ENCODE peak calls at places on chromosomes 5 and 9, in seven cellular contexts. One of them, this sample, is unnamed.

GRCh38 chr5:9780501-9780900 is 150.3 kb upstream of the TAS2R1 start:
- DNase-seq in kidney: no peak
- DNase-seq in fibroblast of lung: no peak
- DNase-seq in substantia nigra: no peak
- DNase-seq in heart right ventricle: no peak
- DNase-seq in thyroid gland: no peak
- DNase-seq in caudate nucleus: no peak
- DNase-seq in this sample: no peak

GRCh38 chr9:79447760-79448159 is 124.0 kb upstream of the TLE4 start:
- DNase-seq in substantia nigra: no peak
- DNase-seq in heart right ventricle: no peak
- DNase-seq in thyroid gland: no peak
- DNase-seq in kidney: no peak
- DNase-seq in caudate nucleus: no peak
- DNase-seq in fibroblast of lung: no peak
- DNase-seq in this sample: no peak

GRCh38 chr5:170896779-170897178 is 35.0 kb downstream of the RANBP17 start:
- DNase-seq in heart right ventricle: peak; percentile 14
- DNase-seq in fibroblast of lung: peak; percentile 20
- DNase-seq in substantia nigra: peak; percentile 33
- DNase-seq in caudate nucleus: no peak
- DNase-seq in thyroid gland: no peak
- DNase-seq in kidney: no peak
- DNase-seq in this sample: no peak

GRCh38 chr9:112839331-112839730 is 51.3 kb downstream of the SLC46A2 start:
- DNase-seq in fibroblast of lung: no peak
- DNase-seq in substantia nigra: no peak
- DNase-seq in thyroid gland: no peak
- DNase-seq in kidney: no peak
- DNase-seq in caudate nucleus: no peak
- DNase-seq in heart right ventricle: no peak
- DNase-seq in this sample: no peak

GRCh38 chr9:127634021-127634420 is 21.9 kb downstream of the STXBP1 start:
- DNase-seq in caudate nucleus: no peak
- DNase-seq in fibroblast of lung: no peak
- DNase-seq in kidney: no peak
- DNase-seq in heart right ventricle: no peak
- DNase-seq in substantia nigra: no peak
- DNase-seq in thyroid gland: no peak
- DNase-seq in this sample: no peak

GRCh38 chr9:83430681-83431080 is 107.5 kb downstream of the FRMD3 start:
- DNase-seq in caudate nucleus: no peak
- DNase-seq in kidney: no peak
- DNase-seq in substantia nigra: no peak
- DNase-seq in thyroid gland: peak; percentile 56
- DNase-seq in heart right ventricle: no peak
- DNase-seq in fibroblast of lung: no peak
- DNase-seq in this sample: no peak

GRCh38 chr5:41433552-41434181 is 76.7 kb downstream of the PLCXD3 start:
- DNase-seq in fibroblast of lung: no peak
- DNase-seq in substantia nigra: no peak
- DNase-seq in thyroid gland: no peak
- DNase-seq in caudate nucleus: no peak
- DNase-seq in heart right ventricle: no peak
- DNase-seq in kidney: no peak
- DNase-seq in this sample: no peak

GRCh38 chr9:14531424-14532269 is 161.6 kb downstream of the ZDHHC21 start:
- DNase-seq in fibroblast of lung: no peak
- DNase-seq in heart right ventricle: no peak
- DNase-seq in substantia nigra: no peak
- DNase-seq in thyroid gland: no peak
- DNase-seq in kidney: no peak
- DNase-seq in caudate nucleus: no peak
- DNase-seq in this sample: no peak

DNA sequence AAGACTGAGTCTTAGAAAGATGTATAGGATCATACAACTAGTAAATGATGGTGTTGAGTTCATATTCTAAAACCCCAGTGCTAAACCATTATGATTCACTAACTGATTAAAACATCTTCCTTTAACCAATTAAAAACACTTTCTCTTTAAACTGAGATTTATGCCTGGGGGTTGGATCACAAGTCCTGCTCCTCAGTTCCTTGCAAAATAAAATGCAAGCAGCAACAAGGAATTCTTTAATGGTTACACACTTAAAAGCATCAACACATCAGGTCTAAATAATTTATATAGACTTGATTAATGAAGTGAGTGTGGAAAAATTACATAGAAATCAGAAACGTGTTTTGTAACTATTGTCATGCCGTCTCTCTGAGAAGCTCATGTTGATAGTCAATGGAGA is 189.2 kb downstream of the TARS1 start:
- DNase-seq in caudate nucleus: no peak
- DNase-seq in kidney: no peak
- DNase-seq in fibroblast of lung: peak; percentile 58
- DNase-seq in substantia nigra: no peak
- DNase-seq in thyroid gland: no peak
- DNase-seq in heart right ventricle: no peak
- DNase-seq in this sample: no peak
- H3K27ac ChIP-seq in caudate nucleus: no peak overlapping the region
- H3K27ac ChIP-seq in kidney: no peak overlapping the region
- H3K27ac ChIP-seq in fibroblast of lung: no peak overlapping the region
- H3K27ac ChIP-seq in substantia nigra: no peak overlapping the region
- H3K27ac ChIP-seq in thyroid gland: no peak overlapping the region
- H3K27ac ChIP-seq in heart right ventricle: no peak overlapping the region
- H3K27ac ChIP-seq in this sample: no peak overlapping the region

DNA sequence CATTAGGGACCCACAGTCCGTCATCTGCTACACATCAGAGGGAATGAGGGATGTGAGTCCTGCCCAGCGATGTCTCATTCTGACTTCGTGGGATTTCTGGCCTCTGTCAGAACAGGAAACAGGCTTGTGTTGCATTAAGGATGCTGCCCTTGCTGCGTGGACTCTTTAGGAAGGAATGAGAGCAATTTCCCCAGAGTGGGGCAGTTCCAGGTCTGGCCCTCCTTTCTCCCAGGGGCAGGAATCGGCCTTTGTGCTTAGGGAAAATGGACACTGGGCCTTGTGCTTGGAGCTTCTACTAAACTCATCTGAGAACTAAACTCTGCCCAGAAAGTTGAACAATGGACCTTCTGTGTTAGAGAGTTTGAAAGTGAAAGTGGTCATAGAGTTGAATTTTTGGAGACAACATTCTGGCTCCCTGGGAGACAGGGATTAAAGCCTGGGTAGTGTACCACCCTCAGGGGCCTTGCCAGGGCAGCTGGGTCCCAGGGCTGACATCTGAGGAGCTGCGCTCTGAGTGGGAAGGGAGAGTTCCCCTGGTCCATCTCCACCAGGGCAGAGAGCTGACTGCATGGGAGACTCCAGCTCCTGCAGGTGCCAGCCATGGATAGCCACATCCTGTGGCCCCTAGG is 37.8 kb upstream of the S1PR3 start:
- DNase-seq in kidney: no peak
- DNase-seq in thyroid gland: no peak
- DNase-seq in heart right ventricle: no peak
- DNase-seq in substantia nigra: peak; percentile 26
- DNase-seq in caudate nucleus: no peak
- DNase-seq in fibroblast of lung: peak; percentile 49
- DNase-seq in this sample: no peak
- H3K27ac ChIP-seq in kidney: no peak overlapping the region
- H3K27ac ChIP-seq in thyroid gland: no peak overlapping the region
- H3K27ac ChIP-seq in heart right ventricle: peak overlapping the region; percentile 58
- H3K27ac ChIP-seq in substantia nigra: no peak overlapping the region
- H3K27ac ChIP-seq in caudate nucleus: peak overlapping the region; percentile 53
- H3K27ac ChIP-seq in fibroblast of lung: peak overlapping the region; percentile 57
- H3K27ac ChIP-seq in this sample: no peak overlapping the region

DNA sequence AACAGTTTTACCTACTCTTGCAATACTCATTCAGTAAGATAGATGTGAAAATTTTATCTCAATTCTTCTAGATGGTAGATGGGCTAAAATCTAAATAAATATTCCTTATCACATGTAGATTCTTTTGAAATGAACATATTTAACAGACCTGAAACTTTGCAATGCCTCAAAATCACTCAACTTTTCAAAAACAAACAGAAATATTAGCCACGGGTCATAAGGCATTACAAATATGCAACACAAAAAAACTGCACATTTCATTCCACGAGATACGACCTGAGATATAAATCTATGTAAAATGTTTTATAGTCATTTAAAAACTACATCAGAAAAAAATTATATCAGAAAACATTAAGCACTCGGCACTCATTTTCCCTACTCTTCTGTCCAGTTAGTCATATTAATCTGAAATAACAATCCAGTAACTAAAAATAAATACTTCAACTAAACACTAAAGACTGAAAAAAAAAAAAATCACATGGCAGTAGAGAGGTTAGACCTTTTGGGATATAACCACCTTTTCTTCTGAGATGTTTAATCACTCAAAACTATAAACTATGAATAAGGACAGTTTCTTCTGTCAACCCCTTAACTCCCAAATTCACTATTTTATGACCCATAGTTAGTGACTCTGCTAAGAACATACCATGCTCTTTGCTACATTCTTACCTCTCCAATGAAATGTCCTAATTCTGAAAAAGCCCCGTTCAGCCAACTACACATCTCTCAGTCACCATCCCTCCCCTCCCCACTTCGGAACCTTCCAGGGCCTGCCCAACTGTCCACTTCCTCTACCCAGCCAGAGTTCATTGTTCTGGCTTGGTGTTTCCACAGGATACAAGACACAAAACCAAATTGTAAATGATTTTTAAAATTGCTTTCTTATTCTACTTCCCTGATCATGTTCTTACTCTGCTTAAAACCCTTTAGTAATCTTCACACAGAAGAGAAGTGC is 6.4 kb downstream of the HOMER1 start:
- DNase-seq in substantia nigra: no peak
- DNase-seq in caudate nucleus: no peak
- DNase-seq in kidney: no peak
- DNase-seq in fibroblast of lung: no peak
- DNase-seq in heart right ventricle: no peak
- DNase-seq in thyroid gland: no peak
- DNase-seq in this sample: no peak
- H3K27ac ChIP-seq in substantia nigra: no peak overlapping the region
- H3K27ac ChIP-seq in caudate nucleus: no peak overlapping the region
- H3K27ac ChIP-seq in kidney: no peak overlapping the region
- H3K27ac ChIP-seq in fibroblast of lung: no peak overlapping the region
- H3K27ac ChIP-seq in heart right ventricle: peak overlapping the region; percentile 88
- H3K27ac ChIP-seq in thyroid gland: peak overlapping the region; percentile 37
- H3K27ac ChIP-seq in this sample: no peak overlapping the region

GRCh38 chr9:133583111-133583510 is 26.1 kb downstream of the FAM163B start:
- DNase-seq in caudate nucleus: no peak
- DNase-seq in heart right ventricle: no peak
- DNase-seq in substantia nigra: no peak
- DNase-seq in thyroid gland: no peak
- DNase-seq in kidney: no peak
- DNase-seq in fibroblast of lung: no peak
- DNase-seq in this sample: no peak
- H3K27ac ChIP-seq in caudate nucleus: no peak overlapping the region
- H3K27ac ChIP-seq in heart right ventricle: peak overlapping the region; percentile 18
- H3K27ac ChIP-seq in substantia nigra: no peak overlapping the region
- H3K27ac ChIP-seq in thyroid gland: no peak overlapping the region
- H3K27ac ChIP-seq in kidney: no peak overlapping the region
- H3K27ac ChIP-seq in fibroblast of lung: no peak overlapping the region
- H3K27ac ChIP-seq in this sample: no peak overlapping the region

GRCh38 chr5:168853972-168854371 is 274.8 kb upstream of the PANK3 start:
- DNase-seq in thyroid gland: no peak
- DNase-seq in heart right ventricle: no peak
- DNase-seq in fibroblast of lung: no peak
- DNase-seq in caudate nucleus: no peak
- DNase-seq in substantia nigra: no peak
- DNase-seq in kidney: no peak
- DNase-seq in this sample: no peak
- H3K27ac ChIP-seq in thyroid gland: no peak overlapping the region
- H3K27ac ChIP-seq in heart right ventricle: no peak overlapping the region
- H3K27ac ChIP-seq in fibroblast of lung: no peak overlapping the region
- H3K27ac ChIP-seq in caudate nucleus: no peak overlapping the region
- H3K27ac ChIP-seq in substantia nigra: no peak overlapping the region
- H3K27ac ChIP-seq in kidney: no peak overlapping the region
- H3K27ac ChIP-seq in this sample: no peak overlapping the region

GRCh38 chr9:22158275-22158674 is 149.2 kb upstream of the CDKN2B start:
- DNase-seq in kidney: no peak
- DNase-seq in thyroid gland: no peak
- DNase-seq in caudate nucleus: no peak
- DNase-seq in substantia nigra: no peak
- DNase-seq in heart right ventricle: no peak
- DNase-seq in fibroblast of lung: no peak
- DNase-seq in this sample: no peak
- H3K27ac ChIP-seq in kidney: no peak overlapping the region
- H3K27ac ChIP-seq in thyroid gland: no peak overlapping the region
- H3K27ac ChIP-seq in caudate nucleus: no peak overlapping the region
- H3K27ac ChIP-seq in substantia nigra: no peak overlapping the region
- H3K27ac ChIP-seq in heart right ventricle: no peak overlapping the region
- H3K27ac ChIP-seq in fibroblast of lung: no peak overlapping the region
- H3K27ac ChIP-seq in this sample: no peak overlapping the region

DNA sequence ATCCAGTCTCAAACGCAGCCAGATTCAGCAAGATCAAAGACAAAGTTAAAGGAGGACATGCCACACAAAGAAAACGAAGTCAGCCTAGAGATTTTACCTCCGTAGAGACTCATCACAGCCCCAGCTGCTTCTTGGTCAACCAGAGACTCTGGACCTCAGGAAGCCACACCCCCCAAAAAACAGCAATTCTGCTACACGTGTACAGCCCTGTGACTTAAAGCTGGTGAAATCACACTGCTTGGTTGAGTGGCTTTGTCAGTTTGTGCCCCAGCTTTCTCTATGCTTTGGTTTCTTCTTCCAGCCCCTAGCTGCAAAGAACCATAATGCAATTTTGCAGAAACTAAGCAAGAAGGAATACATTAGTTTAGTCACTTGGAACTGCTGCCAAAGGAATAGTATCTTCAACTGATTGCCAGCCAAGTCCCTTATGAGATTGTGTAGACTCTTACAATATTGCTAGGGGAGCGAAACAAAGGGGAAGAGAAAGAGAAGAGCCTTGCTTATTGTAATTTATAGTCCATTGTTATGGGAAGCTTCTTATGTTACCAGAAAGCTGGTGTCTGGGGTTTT is 158.8 kb upstream of the ZNF462 start:
- DNase-seq in kidney: no peak
- DNase-seq in heart right ventricle: no peak
- DNase-seq in substantia nigra: no peak
- DNase-seq in caudate nucleus: no peak
- DNase-seq in fibroblast of lung: peak; percentile 24
- DNase-seq in thyroid gland: no peak
- DNase-seq in this sample: no peak
- H3K27ac ChIP-seq in kidney: no peak overlapping the region
- H3K27ac ChIP-seq in heart right ventricle: no peak overlapping the region
- H3K27ac ChIP-seq in substantia nigra: no peak overlapping the region
- H3K27ac ChIP-seq in caudate nucleus: no peak overlapping the region
- H3K27ac ChIP-seq in fibroblast of lung: no peak overlapping the region
- H3K27ac ChIP-seq in thyroid gland: no peak overlapping the region
- H3K27ac ChIP-seq in this sample: no peak overlapping the region

This sample was measured in CD4-positive, alpha-beta T cell.